ENCODE peak calls at places on chromosomes 16 and 17, in ten cellular contexts. One of them, this sample, is unnamed.

GRCh38 chr16:67847064-67847861 is at the start of gene CENPT:
- DNase-seq in EH: peak
- DNase-seq in thoracic aorta: no peak
- DNase-seq in RCC 7860: peak
- DNase-seq in NCI-H1930: peak
- DNase-seq in astrocyte of the cerebellum: no peak
- DNase-seq in EL: peak
- DNase-seq in stimulated activated CD8-positive, alpha-beta memory T cell treated with anti-CD3 and anti-CD28 coated beads, Interleukin-12 subunit alpha, Interleukin-12 subunit beta, amount 100 ng/mL, for 4 hours: no peak
- DNase-seq in CD4-positive, alpha-beta T cell: no peak
- DNase-seq in KBM-7: peak
- DNase-seq in this sample: peak

GRCh38 chr17:42677921-42678781 is 1.4 kb upstream of the PLEKHH3 start:
- DNase-seq in EH: peak
- DNase-seq in thoracic aorta: no peak
- DNase-seq in RCC 7860: peak
- DNase-seq in NCI-H1930: peak
- DNase-seq in astrocyte of the cerebellum: no peak
- DNase-seq in EL: peak
- DNase-seq in stimulated activated CD8-positive, alpha-beta memory T cell treated with anti-CD3 and anti-CD28 coated beads, Interleukin-12 subunit alpha, Interleukin-12 subunit beta, amount 100 ng/mL, for 4 hours: peak
- DNase-seq in CD4-positive, alpha-beta T cell: peak
- DNase-seq in KBM-7: peak
- DNase-seq in this sample: peak

GRCh38 chr17:64217249-64217652 is 45.8 kb downstream of the TEX2 start:
- DNase-seq in EH: no peak
- DNase-seq in thoracic aorta: no peak
- DNase-seq in RCC 7860: no peak
- DNase-seq in NCI-H1930: no peak
- DNase-seq in astrocyte of the cerebellum: no peak
- DNase-seq in EL: no peak
- DNase-seq in stimulated activated CD8-positive, alpha-beta memory T cell treated with anti-CD3 and anti-CD28 coated beads, Interleukin-12 subunit alpha, Interleukin-12 subunit beta, amount 100 ng/mL, for 4 hours: no peak
- DNase-seq in CD4-positive, alpha-beta T cell: no peak
- DNase-seq in KBM-7: no peak
- DNase-seq in this sample: no peak

GRCh38 chr16:66369055-66369592 is 2.6 kb downstream of the CDH5 start:
- DNase-seq in EH: no peak
- DNase-seq in thoracic aorta: no peak
- DNase-seq in RCC 7860: no peak
- DNase-seq in NCI-H1930: no peak
- DNase-seq in astrocyte of the cerebellum: no peak
- DNase-seq in EL: no peak
- DNase-seq in stimulated activated CD8-positive, alpha-beta memory T cell treated with anti-CD3 and anti-CD28 coated beads, Interleukin-12 subunit alpha, Interleukin-12 subunit beta, amount 100 ng/mL, for 4 hours: no peak
- DNase-seq in CD4-positive, alpha-beta T cell: no peak
- DNase-seq in KBM-7: peak
- DNase-seq in this sample: no peak

GRCh38 chr16:1001096-1001495 is 19.5 kb downstream of the SOX8 start:
- DNase-seq in EH: no peak
- DNase-seq in thoracic aorta: no peak
- DNase-seq in RCC 7860: no peak
- DNase-seq in NCI-H1930: no peak
- DNase-seq in astrocyte of the cerebellum: no peak
- DNase-seq in EL: no peak
- DNase-seq in stimulated activated CD8-positive, alpha-beta memory T cell treated with anti-CD3 and anti-CD28 coated beads, Interleukin-12 subunit alpha, Interleukin-12 subunit beta, amount 100 ng/mL, for 4 hours: no peak
- DNase-seq in CD4-positive, alpha-beta T cell: no peak
- DNase-seq in KBM-7: no peak
- DNase-seq in this sample: no peak

GRCh38 chr16:23847938-23848337 is 12.2 kb downstream of the PRKCB start:
- DNase-seq in EH: no peak
- DNase-seq in thoracic aorta: no peak
- DNase-seq in RCC 7860: no peak
- DNase-seq in NCI-H1930: no peak
- DNase-seq in astrocyte of the cerebellum: no peak
- DNase-seq in EL: no peak
- DNase-seq in stimulated activated CD8-positive, alpha-beta memory T cell treated with anti-CD3 and anti-CD28 coated beads, Interleukin-12 subunit alpha, Interleukin-12 subunit beta, amount 100 ng/mL, for 4 hours: peak
- DNase-seq in CD4-positive, alpha-beta T cell: no peak
- DNase-seq in KBM-7: peak
- DNase-seq in this sample: no peak

GRCh38 chr17:69425978-69426377 is 11.5 kb downstream of the MAP2K6 start:
- DNase-seq in EH: no peak
- DNase-seq in thoracic aorta: no peak
- DNase-seq in RCC 7860: no peak
- DNase-seq in NCI-H1930: no peak
- DNase-seq in astrocyte of the cerebellum: no peak
- DNase-seq in EL: no peak
- DNase-seq in stimulated activated CD8-positive, alpha-beta memory T cell treated with anti-CD3 and anti-CD28 coated beads, Interleukin-12 subunit alpha, Interleukin-12 subunit beta, amount 100 ng/mL, for 4 hours: no peak
- DNase-seq in CD4-positive, alpha-beta T cell: no peak
- DNase-seq in KBM-7: no peak
- DNase-seq in this sample: no peak

GRCh38 chr17:68097161-68097805 is 61.7 kb downstream of the KPNA2 start:
- DNase-seq in EH: no peak
- DNase-seq in thoracic aorta: no peak
- DNase-seq in RCC 7860: no peak
- DNase-seq in NCI-H1930: no peak
- DNase-seq in astrocyte of the cerebellum: no peak
- DNase-seq in EL: no peak
- DNase-seq in stimulated activated CD8-positive, alpha-beta memory T cell treated with anti-CD3 and anti-CD28 coated beads, Interleukin-12 subunit alpha, Interleukin-12 subunit beta, amount 100 ng/mL, for 4 hours: no peak
- DNase-seq in CD4-positive, alpha-beta T cell: no peak
- DNase-seq in KBM-7: no peak
- DNase-seq in this sample: no peak

GRCh38 chr17:7551396-7551795 is 2.5 kb downstream of the TNFSF12 start:
- DNase-seq in EH: no peak
- DNase-seq in thoracic aorta: no peak
- DNase-seq in RCC 7860: no peak
- DNase-seq in NCI-H1930: no peak
- DNase-seq in astrocyte of the cerebellum: no peak
- DNase-seq in EL: no peak
- DNase-seq in stimulated activated CD8-positive, alpha-beta memory T cell treated with anti-CD3 and anti-CD28 coated beads, Interleukin-12 subunit alpha, Interleukin-12 subunit beta, amount 100 ng/mL, for 4 hours: no peak
- DNase-seq in CD4-positive, alpha-beta T cell: no peak
- DNase-seq in KBM-7: no peak
- DNase-seq in this sample: no peak

GRCh38 chr16:7055443-7055842 is 277.2 kb upstream of the RBFOX1 start:
- DNase-seq in EH: no peak
- DNase-seq in thoracic aorta: no peak
- DNase-seq in RCC 7860: no peak
- DNase-seq in NCI-H1930: no peak
- DNase-seq in astrocyte of the cerebellum: no peak
- DNase-seq in EL: no peak
- DNase-seq in stimulated activated CD8-positive, alpha-beta memory T cell treated with anti-CD3 and anti-CD28 coated beads, Interleukin-12 subunit alpha, Interleukin-12 subunit beta, amount 100 ng/mL, for 4 hours: no peak
- DNase-seq in CD4-positive, alpha-beta T cell: no peak
- DNase-seq in KBM-7: no peak
- DNase-seq in this sample: no peak

GRCh38 chr17:34499576-34499975 is 79.8 kb upstream of the TMEM132E start:
- DNase-seq in EH: peak
- DNase-seq in thoracic aorta: no peak
- DNase-seq in RCC 7860: no peak
- DNase-seq in NCI-H1930: no peak
- DNase-seq in astrocyte of the cerebellum: peak
- DNase-seq in EL: peak
- DNase-seq in stimulated activated CD8-positive, alpha-beta memory T cell treated with anti-CD3 and anti-CD28 coated beads, Interleukin-12 subunit alpha, Interleukin-12 subunit beta, amount 100 ng/mL, for 4 hours: no peak
- DNase-seq in CD4-positive, alpha-beta T cell: no peak
- DNase-seq in KBM-7: peak
- DNase-seq in this sample: peak

GRCh38 chr17:76742958-76743357 is 5.0 kb downstream of the MFSD11 start:
- DNase-seq in EH: no peak
- DNase-seq in thoracic aorta: no peak
- DNase-seq in RCC 7860: no peak
- DNase-seq in NCI-H1930: no peak
- DNase-seq in astrocyte of the cerebellum: no peak
- DNase-seq in EL: no peak
- DNase-seq in stimulated activated CD8-positive, alpha-beta memory T cell treated with anti-CD3 and anti-CD28 coated beads, Interleukin-12 subunit alpha, Interleukin-12 subunit beta, amount 100 ng/mL, for 4 hours: no peak
- DNase-seq in CD4-positive, alpha-beta T cell: no peak
- DNase-seq in KBM-7: no peak
- DNase-seq in this sample: no peak

GRCh38 chr16:14186007-14186953 is 115.2 kb downstream of the MRTFB start:
- DNase-seq in EH: peak
- DNase-seq in thoracic aorta: peak
- DNase-seq in RCC 7860: peak
- DNase-seq in NCI-H1930: no peak
- DNase-seq in astrocyte of the cerebellum: peak
- DNase-seq in EL: peak
- DNase-seq in stimulated activated CD8-positive, alpha-beta memory T cell treated with anti-CD3 and anti-CD28 coated beads, Interleukin-12 subunit alpha, Interleukin-12 subunit beta, amount 100 ng/mL, for 4 hours: no peak
- DNase-seq in CD4-positive, alpha-beta T cell: no peak
- DNase-seq in KBM-7: no peak
- DNase-seq in this sample: no peak

GRCh38 chr16:25501530-25502255 is 190.1 kb upstream of the HS3ST4 start:
- DNase-seq in EH: no peak
- DNase-seq in thoracic aorta: no peak
- DNase-seq in RCC 7860: no peak
- DNase-seq in NCI-H1930: no peak
- DNase-seq in astrocyte of the cerebellum: no peak
- DNase-seq in EL: no peak
- DNase-seq in stimulated activated CD8-positive, alpha-beta memory T cell treated with anti-CD3 and anti-CD28 coated beads, Interleukin-12 subunit alpha, Interleukin-12 subunit beta, amount 100 ng/mL, for 4 hours: no peak
- DNase-seq in CD4-positive, alpha-beta T cell: no peak
- DNase-seq in KBM-7: no peak
- DNase-seq in this sample: no peak

GRCh38 chr16:71669926-71670536 is 44.0 kb downstream of the MARVELD3 start:
- DNase-seq in EH: peak
- DNase-seq in thoracic aorta: no peak
- DNase-seq in RCC 7860: no peak
- DNase-seq in NCI-H1930: no peak
- DNase-seq in astrocyte of the cerebellum: no peak
- DNase-seq in EL: no peak
- DNase-seq in stimulated activated CD8-positive, alpha-beta memory T cell treated with anti-CD3 and anti-CD28 coated beads, Interleukin-12 subunit alpha, Interleukin-12 subunit beta, amount 100 ng/mL, for 4 hours: no peak
- DNase-seq in CD4-positive, alpha-beta T cell: no peak
- DNase-seq in KBM-7: no peak
- DNase-seq in this sample: no peak

GRCh38 chr16:30956601-30957455 is 726 bp upstream of the SETD1A start:
- DNase-seq in EH: peak
- DNase-seq in thoracic aorta: peak
- DNase-seq in RCC 7860: peak
- DNase-seq in NCI-H1930: peak
- DNase-seq in astrocyte of the cerebellum: peak
- DNase-seq in EL: peak
- DNase-seq in stimulated activated CD8-positive, alpha-beta memory T cell treated with anti-CD3 and anti-CD28 coated beads, Interleukin-12 subunit alpha, Interleukin-12 subunit beta, amount 100 ng/mL, for 4 hours: peak
- DNase-seq in CD4-positive, alpha-beta T cell: peak
- DNase-seq in KBM-7: peak
- DNase-seq in this sample: peak

GRCh38 chr16:57807968-57808528 is 5.8 kb upstream of the KIFC3 start:
- DNase-seq in EH: peak
- DNase-seq in thoracic aorta: no peak
- DNase-seq in RCC 7860: peak
- DNase-seq in NCI-H1930: no peak
- DNase-seq in astrocyte of the cerebellum: peak
- DNase-seq in EL: peak
- DNase-seq in stimulated activated CD8-positive, alpha-beta memory T cell treated with anti-CD3 and anti-CD28 coated beads, Interleukin-12 subunit alpha, Interleukin-12 subunit beta, amount 100 ng/mL, for 4 hours: peak
- DNase-seq in CD4-positive, alpha-beta T cell: peak
- DNase-seq in KBM-7: peak
- DNase-seq in this sample: peak

GRCh38 chr16:58515125-58515870 is at the start of gene SETD6:
- DNase-seq in EH: peak
- DNase-seq in thoracic aorta: peak
- DNase-seq in RCC 7860: peak
- DNase-seq in NCI-H1930: peak
- DNase-seq in astrocyte of the cerebellum: peak
- DNase-seq in EL: peak
- DNase-seq in stimulated activated CD8-positive, alpha-beta memory T cell treated with anti-CD3 and anti-CD28 coated beads, Interleukin-12 subunit alpha, Interleukin-12 subunit beta, amount 100 ng/mL, for 4 hours: peak
- DNase-seq in CD4-positive, alpha-beta T cell: peak
- DNase-seq in KBM-7: peak
- DNase-seq in this sample: peak

GRCh38 chr17:9363440-9364350 is 211.9 kb downstream of the STX8 start:
- DNase-seq in EH: peak
- DNase-seq in thoracic aorta: no peak
- DNase-seq in RCC 7860: peak
- DNase-seq in NCI-H1930: peak
- DNase-seq in astrocyte of the cerebellum: peak
- DNase-seq in EL: peak
- DNase-seq in stimulated activated CD8-positive, alpha-beta memory T cell treated with anti-CD3 and anti-CD28 coated beads, Interleukin-12 subunit alpha, Interleukin-12 subunit beta, amount 100 ng/mL, for 4 hours: no peak
- DNase-seq in CD4-positive, alpha-beta T cell: no peak
- DNase-seq in KBM-7: no peak
- DNase-seq in this sample: peak